ENCODE peak calls at places on chromosomes 2 and 18, in four cellular contexts. C is Calu3, D is lower leg skin, Z is type B pancreatic cell. K is an unnamed sample.

GRCh38 chr2:40540026-40540425 is 88.1 kb upstream of the SLC8A1 start:
- DNase-seq in Z (no peak), C (no peak), D (no peak), K (no peak)

GRCh38 chr2:53505814-53506213 is 261.8 kb upstream of the CHAC2 start:
- DNase-seq in D (no peak), C (no peak), Z (no peak), K (no peak)

GRCh38 chr2:237727363-237727762 is 71.2 kb upstream of the RBM44 start:
- DNase-seq in D (peak), C (no peak), Z (no peak), K (no peak)

GRCh38 chr2:137912358-137912757 is 51.9 kb upstream of the HNMT start:
- DNase-seq in D (no peak), Z (no peak), C (no peak), K (no peak)

GRCh38 chr18:56973487-56973886 is 173.4 kb upstream of the BOD1L2 start:
- DNase-seq in C (no peak), Z (no peak), D (no peak), K (no peak)

GRCh38 chr2:27071990-27072830 is 756 bp upstream of the OST4 start:
- DNase-seq in D (peak), C (no peak), Z (no peak), K (peak)

GRCh38 chr2:48265169-48266013 is 264.6 kb upstream of the STON1 start:
- DNase-seq in D (no peak), C (no peak), Z (no peak), K (no peak)

GRCh38 chr2:181948227-181948626 is 37.4 kb upstream of the PPP1R1C start:
- DNase-seq in D (no peak), C (no peak), Z (no peak), K (no peak)

GRCh38 chr2:234291765-234292204 is 205.1 kb downstream of the ARL4C start:
- DNase-seq in D (peak), C (no peak), Z (no peak), K (no peak)

GRCh38 chr2:233460726-233461431 is 105.7 kb downstream of the USP40 start:
- DNase-seq in Z (no peak), C (peak), D (no peak), K (no peak)

GRCh38 chr2:231970461-231970860 is 8.9 kb downstream of the DIS3L2 start:
- DNase-seq in C (no peak), D (no peak), Z (no peak), K (no peak)

DNA sequence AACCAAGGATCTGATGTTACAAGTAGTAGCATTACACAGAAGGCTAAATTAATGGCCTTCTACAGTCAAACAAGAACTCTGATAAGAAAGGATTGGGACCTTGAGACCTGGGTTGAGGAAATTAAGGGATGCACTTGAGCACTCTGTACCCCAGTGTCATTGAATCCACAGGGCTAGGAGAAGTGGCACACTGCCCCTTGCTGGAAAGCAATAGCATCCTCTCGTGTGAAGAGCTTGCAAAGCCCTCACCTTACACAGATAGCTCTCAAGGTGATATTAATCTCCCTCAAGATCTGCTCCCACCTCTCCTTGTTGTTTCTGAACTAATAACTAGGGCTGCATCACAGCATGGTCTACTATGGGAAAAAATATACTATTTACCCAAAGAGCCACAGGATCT is 26.5 kb upstream of the CHST9 start:
- DNase-seq in C (no peak), Z (no peak), D (no peak), K (no peak)
- TF ChIP-seq CTCF in C (no peak), Z (no peak), D (no peak), K (no peak)

GRCh38 chr2:6791682-6792081 is 74.0 kb downstream of the CMPK2 start:
- DNase-seq in Z (no peak), D (no peak), C (no peak), K (no peak)
- TF ChIP-seq CTCF in Z (peak), D (no peak), C (no peak), K (no peak)

GRCh38 chr18:27005589-27005988 is 140.1 kb upstream of the AQP4 start:
- DNase-seq in Z (no peak), D (no peak), C (peak), K (no peak)
- TF ChIP-seq CTCF in Z (peak), D (no peak), C (peak), K (peak)

DNA sequence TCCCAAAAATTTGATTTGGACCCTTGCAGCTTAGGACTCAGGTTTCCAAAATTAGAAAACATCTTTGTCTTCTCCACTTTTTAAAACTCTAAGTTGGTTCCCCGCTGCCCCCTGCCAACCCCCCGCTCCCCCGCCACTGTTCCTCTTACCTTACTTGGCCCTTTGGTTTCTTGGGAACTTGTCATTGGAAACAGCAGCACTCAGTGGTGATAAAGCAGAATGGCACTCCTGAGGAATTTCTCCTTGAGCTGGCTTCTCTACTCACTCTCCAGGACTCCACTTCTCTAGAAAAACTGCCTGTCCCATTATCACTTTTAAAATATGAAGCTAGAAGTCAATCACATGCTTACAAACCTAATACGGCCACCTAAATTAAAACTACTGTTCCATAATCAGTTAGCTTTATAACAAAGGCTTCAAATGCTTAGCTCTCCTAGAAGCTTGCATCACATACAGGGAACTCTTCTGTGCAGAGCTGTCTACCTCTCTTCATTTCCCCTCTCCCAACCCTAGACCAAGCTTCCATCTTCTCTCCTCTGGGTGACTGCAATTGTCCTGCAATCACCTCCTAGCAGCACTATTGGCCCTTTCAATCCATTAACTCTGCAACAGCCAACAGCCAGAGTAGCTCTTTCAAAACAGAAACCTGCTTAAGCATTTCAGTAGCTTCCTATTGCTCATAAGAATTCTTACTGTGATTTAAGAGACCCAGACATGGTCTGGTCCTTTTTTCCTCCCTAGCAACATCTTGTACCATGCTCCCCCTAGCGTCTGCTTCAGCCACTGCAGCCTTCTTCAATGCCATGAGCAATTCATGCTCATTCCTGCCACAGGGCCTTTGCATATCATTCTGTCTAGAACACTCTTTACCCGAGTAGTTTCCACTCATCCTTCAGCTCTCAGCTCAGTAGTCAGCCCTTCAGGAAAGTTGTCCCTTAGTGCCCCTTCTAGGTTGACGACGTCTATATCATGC is 15.2 kb upstream of the PLEKHM3 start:
- DNase-seq in Z (no peak), D (peak), C (peak), K (peak)
- TF ChIP-seq CTCF in Z (peak), D (no peak), C (peak), K (peak)